ENCODE peak calls at places on chromosomes 7 and 10, in nine cellular contexts. V is HCT116, H is ovary, N is A549, A is stomach, G is tibial nerve, Z is heart left ventricle, T is uterus, L is sigmoid colon. R is an unnamed sample.
A peak's percentile ranks its signal among the peaks of the same experiment; 100 is the strongest.

GRCh38 chr7:55065511-55066229 is 46.9 kb downstream of the EGFR start:
- DNase-seq in V (peak; percentile 83), G (no peak), H (no peak), T (no peak), A (no peak), N (peak; percentile 67), Z (no peak), L (no peak), R (peak; percentile 63)

GRCh38 chr7:111392976-111393762 is 169.1 kb downstream of the IMMP2L start:
- DNase-seq in V (no peak), Z (no peak), T (no peak), G (no peak), L (no peak), A (no peak), H (no peak), N (no peak), R (no peak)

GRCh38 chr10:103614511-103615158 is 121.1 kb downstream of the NEURL1 start:
- DNase-seq in G (no peak), N (no peak), L (no peak), T (no peak), Z (peak; percentile 40), H (no peak), V (no peak), A (no peak), R (no peak)

GRCh38 chr10:47259521-47259920 is 40.5 kb upstream of the GDF10 start:
- DNase-seq in H (no peak), L (peak; percentile 25), N (no peak), V (no peak), G (no peak), A (no peak), T (no peak), Z (no peak), R (peak; percentile 23)

GRCh38 chr7:17696422-17696821 is 243.9 kb downstream of the SNX13 start:
- DNase-seq in A (no peak), G (peak; percentile 90), L (peak; percentile 81), V (no peak), N (peak; percentile 70), Z (peak; percentile 62), T (peak; percentile 30), H (no peak), R (no peak)

GRCh38 chr7:26188291-26188999 is 12.1 kb downstream of the HNRNPA2B1 start:
- DNase-seq in N (no peak), T (no peak), V (no peak), H (no peak), A (no peak), L (no peak), G (no peak), Z (no peak), R (no peak)

GRCh38 chr7:99997545-99998137 is 17.8 kb upstream of the ZKSCAN1 start:
- DNase-seq in A (peak; percentile 79), V (no peak), Z (peak; percentile 86), L (peak; percentile 78), T (peak; percentile 48), N (no peak), H (peak; percentile 64), G (no peak), R (peak; percentile 63)

GRCh38 chr10:112539340-112539739 is 92.3 kb downstream of the VTI1A start:
- DNase-seq in T (no peak), N (no peak), Z (no peak), H (no peak), A (no peak), G (no peak), V (peak; percentile 98), L (no peak), R (no peak)

GRCh38 chr7:86214734-86215133 is 429.0 kb upstream of the GRM3 start:
- DNase-seq in L (no peak), G (no peak), T (no peak), A (no peak), H (no peak), N (no peak), Z (no peak), V (no peak), R (no peak)

GRCh38 chr10:93968452-93969044 is 25.2 kb upstream of the PLCE1 start:
- DNase-seq in L (no peak), T (no peak), N (no peak), H (no peak), Z (no peak), G (no peak), V (no peak), A (no peak), R (no peak)

GRCh38 chr7:14793151-14793550 is 109.4 kb downstream of the DGKB start:
- DNase-seq in A (no peak), N (no peak), Z (no peak), T (no peak), H (no peak), L (no peak), G (no peak), V (no peak), R (no peak)

GRCh38 chr7:43058271-43059066 is 54.0 kb upstream of the HECW1 start:
- DNase-seq in Z (no peak), N (no peak), L (no peak), V (no peak), H (no peak), A (no peak), G (no peak), T (no peak), R (no peak)

GRCh38 chr7:69620650-69621049 is 22.4 kb downstream of the AUTS2 start:
- DNase-seq in N (no peak), A (no peak), H (no peak), L (no peak), Z (no peak), T (no peak), V (no peak), G (no peak), R (no peak)

GRCh38 chr7:88490911-88491310 is 184.2 kb upstream of the STEAP4 start:
- DNase-seq in H (no peak), V (no peak), L (no peak), Z (no peak), T (no peak), G (no peak), A (no peak), N (no peak), R (no peak)

GRCh38 chr10:89515031-89515841 is 20.2 kb downstream of the SLC16A12 start:
- DNase-seq in G (peak; percentile 35), V (no peak), N (no peak), L (no peak), T (no peak), Z (no peak), H (no peak), A (no peak), R (no peak)

GRCh38 chr10:1274098-1274745 is 218.0 kb downstream of the WDR37 start:
- DNase-seq in V (no peak), G (peak; percentile 28), A (no peak), Z (no peak), L (no peak), H (no peak), N (no peak), T (peak; percentile 24), R (no peak)

GRCh38 chr7:141454338-141454737 is 96.9 kb upstream of the AGK start:
- DNase-seq in A (no peak), G (no peak), L (no peak), Z (no peak), V (no peak), N (no peak), T (no peak), H (no peak), R (no peak)

GRCh38 chr10:123141791-123142700 is 5.9 kb upstream of the HMX2 start:
- DNase-seq in A (no peak), V (no peak), L (peak; percentile 40), G (no peak), H (no peak), Z (no peak), T (no peak), N (no peak), R (no peak)
- TF ChIP-seq POLR2A in A (no peak), V (no peak), L (no peak), G (no peak), H (no peak), Z (no peak), T (no peak), N (no peak), R (no peak)

DNA sequence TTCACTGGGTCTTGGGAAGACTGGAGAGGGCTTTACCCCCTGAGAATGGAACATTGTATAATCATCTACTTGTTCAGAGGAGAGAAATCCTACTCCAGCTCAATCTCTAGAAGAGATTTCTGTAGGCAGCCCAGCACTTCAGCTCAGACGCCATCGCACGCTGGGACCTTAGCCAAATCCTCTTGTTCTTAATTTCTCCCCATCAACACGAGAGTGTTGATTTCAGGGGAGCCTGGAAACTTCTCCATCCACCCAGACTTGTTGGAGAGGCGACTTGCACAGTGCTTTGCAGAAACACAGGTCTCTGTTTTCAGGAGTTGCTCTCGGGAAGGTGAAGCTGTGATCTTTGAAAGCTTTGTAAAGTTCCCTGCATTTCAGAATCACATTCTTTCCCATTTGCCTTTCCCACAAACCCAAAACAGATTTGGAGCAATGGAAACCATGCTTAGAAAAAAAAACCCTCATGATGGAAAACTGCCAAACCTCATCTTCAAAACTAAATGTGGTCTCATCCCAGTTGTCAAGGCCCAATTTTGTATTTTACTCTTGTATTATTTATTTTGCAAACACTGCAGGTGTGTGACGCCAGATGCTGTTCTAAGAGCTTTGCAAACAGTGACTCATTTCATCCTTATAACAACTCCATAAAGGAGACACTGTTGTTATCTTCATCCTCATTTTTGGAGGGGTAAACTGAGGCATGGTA is 60.9 kb downstream of the CALML3 start:
- DNase-seq in Z (no peak), G (no peak), A (no peak), N (no peak), H (no peak), T (no peak), V (no peak), L (peak; percentile 49), R (no peak)
- H3K4me1 ChIP-seq in Z (peaks cover 24% of the 10 kb centered on the region), G (no peaks in the 10 kb centered on the region), A (peaks cover 14% of the 10 kb centered on the region), N (peaks cover 56% of the 10 kb centered on the region), H (no peaks in the 10 kb centered on the region), T (no peaks in the 10 kb centered on the region), V (peaks cover 50% of the 10 kb centered on the region), L (no peaks in the 10 kb centered on the region), R (no peaks in the 10 kb centered on the region)

DNA sequence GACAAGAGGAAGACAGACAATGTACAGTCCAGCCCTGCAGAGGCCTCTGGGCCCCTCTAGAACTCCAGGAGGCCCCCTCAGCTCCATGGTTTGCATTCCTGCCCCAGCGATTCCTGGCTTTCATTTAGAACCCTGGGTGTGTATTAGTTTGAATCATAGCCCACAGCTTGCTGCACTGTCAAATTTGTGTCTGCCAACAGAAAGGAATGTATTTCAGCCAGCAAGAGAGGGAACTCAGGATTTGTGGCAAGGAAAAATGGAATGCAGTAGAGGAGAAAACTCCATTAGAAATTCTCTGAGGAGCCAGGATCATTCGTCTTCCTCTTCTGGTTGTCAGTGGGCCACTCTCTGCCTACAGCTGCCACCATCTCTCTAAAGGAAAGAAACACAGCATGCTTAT is 27.9 kb upstream of the WDR11 start:
- DNase-seq in T (no peak), N (no peak), G (no peak), L (no peak), A (no peak), V (no peak), H (no peak), Z (no peak), R (no peak)
- H3K4me3 ChIP-seq in T (no peak overlapping the region), N (no peak overlapping the region), G (no peak overlapping the region), L (no peak overlapping the region), A (no peak overlapping the region), V (no peak overlapping the region), H (no peak overlapping the region), Z (no peak overlapping the region), R (no peak overlapping the region)

DNA sequence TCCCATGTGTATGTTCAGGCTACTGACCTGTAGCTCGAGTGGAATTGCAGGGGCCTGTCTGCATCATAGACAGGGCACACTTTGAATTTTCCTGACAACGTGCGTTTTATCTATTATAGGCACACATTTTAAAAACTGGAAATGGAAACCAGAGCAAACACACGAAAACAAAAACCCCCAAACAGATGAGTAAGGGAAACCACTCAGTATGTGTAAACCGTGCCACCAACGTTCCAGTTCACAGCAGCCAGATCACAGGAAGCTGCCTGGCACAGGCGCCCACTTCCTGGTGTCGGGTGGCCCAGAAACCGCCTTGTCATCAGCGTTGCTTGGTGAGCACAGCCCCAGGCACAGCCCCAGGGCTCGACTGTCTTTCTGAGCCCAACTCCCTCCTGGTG is 34.5 kb upstream of the DNAJB6 start:
- DNase-seq in V (no peak), G (peak; percentile 30), L (peak; percentile 76), A (peak; percentile 56), Z (peak; percentile 85), N (no peak), H (no peak), T (peak; percentile 24), R (peak; percentile 39)
- TF ChIP-seq POLR2A in V (no peak), G (no peak), L (no peak), A (no peak), Z (no peak), N (no peak), H (no peak), T (no peak), R (no peak)

R was measured in adrenal gland.